ENCODE peak calls at places on chromosomes 13 and 19, in ten cellular contexts. B is stimulated activated CD4-positive, alpha-beta T cell treated with anti-CD3 and anti-CD28 coated beads, Interleukin-15, amount 100 ng/mL, for 1 hour; A is hypothalamus; Z is left colon; U is putamen; T is tibial nerve; L is HL-60; R is foreskin fibroblast; V is activated naive CD4-positive, alpha-beta T cell; C is Calu3. M is an unnamed sample.

GRCh38 chr13:27476943-27477681 is 26.7 kb upstream of the MTIF3 start:
- DNase-seq in B (no peak), A (no peak), Z (no peak), U (no peak), T (no peak), L (peak; percentile 24), R (peak; percentile 78), V (no peak), C (peak; percentile 53), M (no peak)

GRCh38 chr13:95239293-95239692 is 62.0 kb downstream of the ABCC4 start:
- DNase-seq in B (no peak), A (no peak), Z (no peak), U (no peak), T (no peak), L (peak; percentile 51), R (no peak), V (no peak), C (no peak), M (peak; percentile 16)

GRCh38 chr13:109672545-109672944 is 113.8 kb downstream of the IRS2 start:
- DNase-seq in B (no peak), A (no peak), Z (no peak), U (no peak), T (no peak), L (no peak), R (peak; percentile 42), V (no peak), C (no peak), M (no peak)

GRCh38 chr13:34459856-34460255 is 482.2 kb upstream of the NBEA start:
- DNase-seq in B (no peak), A (no peak), Z (no peak), U (no peak), T (no peak), L (peak; percentile 94), R (peak; percentile 29), V (no peak), C (no peak), M (no peak)

GRCh38 chr13:111382877-111383276 is 62.4 kb downstream of the TEX29 start:
- DNase-seq in B (no peak), A (no peak), Z (no peak), U (no peak), T (no peak), L (no peak), R (no peak), V (no peak), C (no peak), M (no peak)

GRCh38 chr13:21537105-21537504 is 66.9 kb downstream of the MICU2 start:
- DNase-seq in B (no peak), A (no peak), Z (no peak), U (no peak), T (no peak), L (no peak), R (no peak), V (no peak), C (no peak), M (no peak)

GRCh38 chr19:49196527-49197240 is 39.1 kb downstream of the TRPM4 start:
- DNase-seq in B (no peak), A (peak; percentile 18), Z (peak; percentile 68), U (no peak), T (no peak), L (no peak), R (no peak), V (no peak), C (no peak), M (no peak)

GRCh38 chr19:4081441-4082129 is 14.9 kb upstream of the ZBTB7A start:
- DNase-seq in B (no peak), A (no peak), Z (peak; percentile 44), U (no peak), T (no peak), L (no peak), R (no peak), V (no peak), C (no peak), M (no peak)

GRCh38 chr19:46761418-46761831 is 15.2 kb upstream of the STRN4 start:
- DNase-seq in B (no peak), A (no peak), Z (no peak), U (no peak), T (no peak), L (no peak), R (peak; percentile 77), V (no peak), C (no peak), M (no peak)

GRCh38 chr13:45258339-45258685 is 57.5 kb upstream of the KCTD4 start:
- DNase-seq in B (no peak), A (no peak), Z (peak; percentile 42), U (no peak), T (no peak), L (no peak), R (no peak), V (no peak), C (no peak), M (no peak)

GRCh38 chr19:54947381-54947780 is at the start of gene NLRP7:
- DNase-seq in B (no peak), A (no peak), Z (no peak), U (no peak), T (no peak), L (no peak), R (no peak), V (no peak), C (no peak), M (no peak)

GRCh38 chr13:113763961-113764792 is 5.2 kb downstream of the TMEM255B start:
- DNase-seq in B (no peak), A (no peak), Z (no peak), U (no peak), T (no peak), L (no peak), R (no peak), V (no peak), C (no peak), M (no peak)

GRCh38 chr13:60398438-60398891 is 1.4 kb downstream of the TDRD3 start:
- DNase-seq in B (no peak), A (no peak), Z (no peak), U (no peak), T (no peak), L (no peak), R (no peak), V (no peak), C (no peak), M (no peak)

GRCh38 chr19:40799558-40800338 is 757 bp downstream of the EGLN2 start:
- DNase-seq in B (no peak), A (no peak), Z (no peak), U (no peak), T (no peak), L (no peak), R (no peak), V (no peak), C (peak; percentile 40), M (no peak)

GRCh38 chr13:31476266-31476665 is 263.1 kb upstream of the RXFP2 start:
- DNase-seq in B (no peak), A (peak; percentile 15), Z (no peak), U (no peak), T (no peak), L (no peak), R (peak; percentile 71), V (no peak), C (no peak), M (no peak)

GRCh38 chr19:35462476-35462953 is 14.5 kb downstream of the FFAR2 start:
- DNase-seq in B (no peak), A (no peak), Z (no peak), U (peak; percentile 38), T (no peak), L (peak; percentile 79), R (no peak), V (peak; percentile 2), C (no peak), M (peak; percentile 87)

GRCh38 chr19:33756177-33756576 is 40.5 kb upstream of the KCTD15 start:
- DNase-seq in B (no peak), A (no peak), Z (no peak), U (no peak), T (no peak), L (no peak), R (no peak), V (no peak), C (no peak), M (no peak)

GRCh38 chr19:16249826-16250434 is 52.2 kb downstream of the AP1M1 start:
- DNase-seq in B (no peak), A (no peak), Z (no peak), U (no peak), T (no peak), L (no peak), R (peak; percentile 26), V (no peak), C (no peak), M (no peak)

GRCh38 chr13:104318121-104318520 is 1251.9 kb upstream of the SLC10A2 start:
- DNase-seq in B (no peak), A (no peak), Z (no peak), U (peak; percentile 8), T (no peak), L (no peak), R (peak; percentile 15), V (no peak), C (no peak), M (no peak)

GRCh38 chr13:59790626-59791025 is 373.1 kb downstream of the DIAPH3 start:
- DNase-seq in B (no peak), A (no peak), Z (no peak), U (no peak), T (no peak), L (no peak), R (no peak), V (no peak), C (no peak), M (no peak)

GRCh38 chr19:11485245-11485837 is 4.5 kb upstream of the ELAVL3 start:
- DNase-seq in B (no peak), A (no peak), Z (no peak), U (no peak), T (no peak), L (no peak), R (no peak), V (no peak), C (no peak), M (no peak)

GRCh38 chr13:25529425-25529824 is 157.7 kb downstream of the ATP8A2 start:
- DNase-seq in B (no peak), A (no peak), Z (no peak), U (no peak), T (no peak), L (no peak), R (no peak), V (no peak), C (no peak), M (no peak)

GRCh38 chr19:52889931-52890330 is 7.5 kb downstream of the ZNF320 start:
- DNase-seq in B (no peak), A (no peak), Z (no peak), U (no peak), T (no peak), L (no peak), R (no peak), V (no peak), C (no peak), M (no peak)

GRCh38 chr13:94674609-94675348 is 37.6 kb downstream of the SOX21 start:
- DNase-seq in B (peak; percentile 13), A (peak; percentile 8), Z (no peak), U (peak; percentile 27), T (no peak), L (peak; percentile 57), R (peak; percentile 12), V (peak; percentile 17), C (peak; percentile 28), M (peak; percentile 33)

GRCh38 chr19:56309511-56310185 is 5.0 kb downstream of the ZSCAN5A start:
- DNase-seq in B (peak; percentile 30), A (no peak), Z (peak; percentile 39), U (no peak), T (no peak), L (peak; percentile 78), R (peak; percentile 9), V (peak; percentile 7), C (peak; percentile 73), M (peak; percentile 64)

GRCh38 chr19:39411832-39412099 is 703 bp upstream of the PLEKHG2 start:
- DNase-seq in B (peak; percentile 82), A (peak; percentile 81), Z (peak; percentile 89), U (peak; percentile 85), T (peak; percentile 96), L (peak; percentile 93), R (peak; percentile 86), V (peak; percentile 87), C (peak; percentile 96), M (peak; percentile 85)

GRCh38 chr19:48636859-48637448 is at the start of gene DBP:
- DNase-seq in B (no peak), A (peak; percentile 79), Z (no peak), U (no peak), T (no peak), L (peak; percentile 71), R (no peak), V (no peak), C (peak; percentile 54), M (no peak)

GRCh38 chr19:33740811-33741396 is 55.8 kb upstream of the KCTD15 start:
- DNase-seq in B (no peak), A (no peak), Z (no peak), U (no peak), T (no peak), L (peak; percentile 20), R (peak; percentile 11), V (no peak), C (peak; percentile 53), M (peak; percentile 3)

M was measured in AML-193.